ENCODE peak calls at places on chromosome 21, in five cellular contexts. K, I, S, Q and V are unnamed samples.

GRCh38 chr21:29265690-29266479 is 32.8 kb upstream of the BACH1 start:
- DNase-seq in K (peak), Q (no peak), S (no peak), I (no peak), V (peak)

GRCh38 chr21:41168391-41169257 is 664 bp downstream of the BACE2 start:
- DNase-seq in S (peak), K (peak), Q (peak), I (peak), V (peak)

GRCh38 chr21:41777934-41778815 is 11.3 kb upstream of the RIPK4 start:
- DNase-seq in S (peak), I (peak), Q (peak), K (peak), V (peak)

GRCh38 chr21:41813226-41813625 is 46.4 kb upstream of the RIPK4 start:
- DNase-seq in Q (no peak), K (no peak), I (no peak), S (no peak), V (no peak)

GRCh38 chr21:39805983-39806382 is 61.0 kb downstream of the IGSF5 start:
- DNase-seq in I (no peak), S (no peak), K (no peak), Q (no peak), V (no peak)

GRCh38 chr21:27802816-27803475 is 836.1 kb upstream of the ADAMTS5 start:
- DNase-seq in Q (no peak), K (peak), S (no peak), I (no peak), V (peak)

GRCh38 chr21:27571706-27572105 is 604.8 kb upstream of the ADAMTS5 start:
- DNase-seq in Q (peak), K (no peak), S (no peak), I (no peak), V (peak)

GRCh38 chr21:42343101-42343500 is 7.7 kb downstream of the TFF2 start:
- DNase-seq in K (no peak), Q (no peak), S (no peak), I (no peak), V (no peak)

GRCh38 chr21:42212261-42212660 is 6.7 kb upstream of the ABCG1 start:
- DNase-seq in I (no peak), Q (no peak), S (no peak), K (no peak), V (no peak)

GRCh38 chr21:25806053-25806452 is 71.3 kb downstream of the GABPA start:
- DNase-seq in S (no peak), I (no peak), K (no peak), Q (peak), V (no peak)

GRCh38 chr21:43029785-43030184 is 45.9 kb downstream of the CBS start:
- DNase-seq in I (no peak), K (no peak), S (no peak), Q (no peak), V (no peak)

GRCh38 chr21:31731112-31731801 is 661 bp downstream of the SCAF4 start:
- DNase-seq in Q (peak), K (no peak), S (peak), I (peak), V (peak)
- TF ChIP-seq CTCF in Q (no peak), K (peak), S (no peak), I (no peak), V (peak)

DNA sequence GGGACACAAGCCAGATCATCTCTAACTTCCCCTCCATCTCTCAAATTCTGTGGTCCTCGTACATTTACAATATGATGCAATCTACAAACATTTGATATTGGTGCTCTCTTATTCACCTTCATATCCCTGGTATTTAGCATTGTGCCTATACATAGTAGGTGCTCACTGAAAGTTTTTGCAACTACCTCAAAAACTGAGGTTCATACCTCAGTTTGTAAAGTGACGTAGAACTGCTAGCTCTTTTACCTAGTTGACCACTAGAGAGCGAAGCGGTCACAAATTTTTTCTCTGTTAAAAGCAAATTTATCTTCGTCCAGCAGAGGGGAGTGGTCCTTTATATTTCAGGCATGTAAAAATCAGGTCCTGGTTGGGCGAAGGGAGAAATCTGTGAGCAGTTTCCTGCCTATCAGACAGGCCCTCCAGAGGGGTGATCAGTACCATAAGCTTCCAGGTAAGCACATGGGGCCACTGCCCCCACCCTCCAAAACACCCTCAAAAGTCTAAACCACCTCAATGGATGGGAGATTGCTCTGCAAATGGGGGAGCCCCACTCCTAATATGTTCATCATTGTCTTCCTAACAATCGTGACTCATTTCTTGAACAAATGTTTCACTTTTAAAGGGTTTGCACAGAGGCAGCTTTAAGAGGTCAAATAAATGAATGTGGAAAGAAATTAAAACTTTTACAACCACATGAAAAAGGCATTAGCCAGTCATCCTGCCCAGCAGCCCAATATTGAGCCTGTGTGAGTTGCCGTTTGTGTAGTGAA is 10.6 kb upstream of the HLCS start:
- DNase-seq in Q (peak), I (no peak), K (peak), S (no peak), V (peak)
- TF ChIP-seq CTCF in Q (peak), I (peak), K (peak), S (peak), V (peak)

GRCh38 chr21:17580319-17580718 is 32.4 kb downstream of the BTG3 start:
- DNase-seq in I (no peak), S (no peak), Q (no peak), K (no peak), V (no peak)

GRCh38 chr21:17583898-17584297 is 28.8 kb downstream of the BTG3 start:
- DNase-seq in Q (no peak), S (no peak), I (no peak), K (no peak), V (no peak)

GRCh38 chr21:17590443-17590842 is 22.3 kb downstream of the BTG3 start:
- DNase-seq in Q (no peak), I (no peak), K (peak), S (no peak), V (peak)

DNA sequence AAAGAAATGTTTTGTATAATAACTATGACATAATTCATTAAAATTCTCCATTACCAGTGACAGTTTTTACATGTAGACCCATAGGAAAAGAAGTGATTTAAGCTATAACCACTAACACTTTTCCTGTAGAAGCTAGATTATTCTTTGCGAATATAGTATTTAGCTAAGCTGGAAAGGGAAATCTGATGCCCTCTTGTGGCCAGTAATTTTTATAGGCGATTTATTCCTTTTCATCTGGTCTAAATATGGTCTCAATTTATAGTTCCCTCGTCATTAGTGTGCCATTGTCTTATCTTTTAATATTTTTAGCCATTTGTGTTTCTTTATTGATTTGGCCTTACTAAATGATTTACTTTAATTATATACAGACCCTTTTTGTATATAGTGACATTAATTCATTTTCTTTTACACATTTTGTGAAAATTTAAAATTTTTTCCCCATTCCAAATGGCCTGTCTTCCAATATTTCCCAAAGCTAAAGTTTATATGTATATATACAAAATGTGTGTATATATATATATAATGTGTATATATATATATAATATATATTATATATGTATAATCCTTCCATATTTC is 26.7 kb downstream of the BTG3 start:
- DNase-seq in Q (peak), K (peak), I (no peak), S (no peak), V (peak)
- TF ChIP-seq CTCF in Q (peak), K (peak), I (peak), S (peak), V (peak)

GRCh38 chr21:44817914-44818635 is at the start of gene SUMO3:
- DNase-seq in I (peak), S (peak), K (peak), Q (peak), V (peak)
- TF ChIP-seq CTCF in I (peak), S (no peak), K (no peak), Q (no peak), V (no peak)

GRCh38 chr21:45098867-45099266 is 24.5 kb downstream of the ADARB1 start:
- DNase-seq in I (no peak), S (no peak), K (peak), Q (no peak), V (peak)
- TF ChIP-seq CTCF in I (peak), S (peak), K (peak), Q (peak), V (peak)

DNA sequence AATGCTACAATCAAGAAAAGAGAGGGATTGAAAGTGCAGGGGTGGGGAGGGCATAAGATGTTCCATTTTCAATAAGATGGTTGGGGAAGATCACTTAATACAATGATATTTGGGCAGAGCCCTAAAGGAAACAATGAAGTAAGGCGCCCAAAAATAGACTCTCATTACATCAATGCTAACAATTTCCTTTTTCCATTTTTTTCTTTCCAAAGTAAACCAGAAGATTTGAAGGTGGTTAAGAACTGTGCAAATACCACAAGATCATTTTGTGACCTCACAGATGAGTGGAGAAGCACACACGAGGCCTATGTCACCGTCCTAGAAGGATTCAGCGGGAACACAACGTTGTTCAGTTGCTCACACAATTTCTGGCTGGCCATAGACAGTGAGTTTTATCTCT is 16.8 kb downstream of the IFNAR2 start:
- DNase-seq in I (no peak), S (no peak), Q (no peak), K (no peak), V (no peak)
- TF ChIP-seq CTCF in I (no peak), S (no peak), Q (no peak), K (no peak), V (no peak)

DNA sequence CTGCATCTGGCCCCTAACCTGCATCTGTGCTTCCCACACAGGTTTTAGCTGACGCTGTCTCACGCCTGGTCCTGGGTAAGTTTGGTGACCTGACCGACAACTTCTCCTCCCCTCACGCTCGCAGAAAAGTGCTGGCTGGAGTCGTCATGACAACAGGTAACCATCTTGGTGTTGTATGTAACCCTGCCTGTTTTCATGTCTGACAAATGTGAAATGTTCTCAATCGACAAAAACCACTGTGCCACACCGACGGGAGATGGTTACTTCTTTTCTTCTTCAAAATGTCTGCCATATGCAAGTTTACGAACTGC is 105.9 kb downstream of the ADARB1 start:
- DNase-seq in S (no peak), Q (no peak), K (no peak), I (no peak), V (no peak)
- TF ChIP-seq CTCF in S (no peak), Q (no peak), K (no peak), I (no peak), V (no peak)

GRCh38 chr21:20276377-20276776 is 721.8 kb upstream of the NCAM2 start:
- DNase-seq in Q (no peak), I (no peak), K (no peak), S (no peak), V (no peak)

GRCh38 chr21:20270365-20271055 is 727.7 kb upstream of the NCAM2 start:
- DNase-seq in Q (no peak), S (no peak), I (no peak), K (no peak), V (no peak)

GRCh38 chr21:20276954-20277353 is 721.3 kb upstream of the NCAM2 start:
- DNase-seq in I (no peak), Q (no peak), K (no peak), S (no peak), V (no peak)

GRCh38 chr21:20272791-20273362 is 725.3 kb upstream of the NCAM2 start:
- DNase-seq in I (no peak), S (no peak), Q (peak), K (no peak), V (no peak)
- TF ChIP-seq CTCF in I (no peak), S (no peak), Q (no peak), K (no peak), V (no peak)

GRCh38 chr21:17823846-17824245 is 4.7 kb upstream of the C21orf91 start:
- DNase-seq in S (no peak), Q (no peak), K (no peak), I (no peak), V (no peak)

GRCh38 chr21:17819878-17820232 is 699 bp upstream of the C21orf91 start:
- DNase-seq in I (no peak), K (no peak), S (no peak), Q (peak), V (no peak)

GRCh38 chr21:17818158-17819113 is 720 bp downstream of the C21orf91 start:
- DNase-seq in Q (peak), I (peak), K (peak), S (peak), V (peak)

GRCh38 chr21:17819114-17819877 is at the start of gene C21orf91:
- DNase-seq in I (peak), S (peak), Q (peak), K (peak), V (peak)

DNA sequence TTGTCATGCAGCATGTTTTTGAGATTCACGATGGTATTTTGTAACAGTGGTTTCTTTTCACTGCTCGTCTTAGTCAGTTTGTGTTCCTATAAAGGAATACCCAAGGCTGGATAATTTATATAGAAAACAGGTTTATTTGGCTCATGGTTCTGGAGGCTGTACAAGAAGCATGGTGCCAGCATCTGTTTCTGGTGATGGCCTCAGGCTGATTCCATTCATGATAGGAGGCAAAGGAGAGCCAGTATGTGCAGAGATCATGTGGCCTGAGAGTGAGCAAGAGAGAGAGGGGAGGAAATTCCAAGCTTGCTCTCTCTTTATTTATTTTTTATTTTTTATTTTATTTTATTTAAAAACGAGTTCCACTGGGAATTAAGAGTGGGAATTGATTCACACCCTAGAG is 2.0 kb upstream of the C21orf91 start:
- DNase-seq in Q (no peak), K (no peak), S (no peak), I (no peak), V (no peak)
- TF ChIP-seq CTCF in Q (no peak), K (no peak), S (no peak), I (no peak), V (no peak)